ENCODE peak calls at places on chromosomes 13 and 19, in five cellular contexts. J is activated CD4-positive, alpha-beta T cell treated with anti-CD3 and anti-CD28 coated beads, Interleukin-2, amount 10 ng/mL, durations not matched to agents 7 days and 5 days; K is NCI-H1930; L is choroid plexus epithelial cell; R is NCI-H446 treated with DMSO at 0.1 percent for 48 hours. G is an unnamed sample.

GRCh38 chr19:42201489-42202289 is 15.8 kb downstream of the DEDD2 start:
- DNase-seq in J (peak; percentile 60), K (no peak), L (no peak), R (no peak), G (no peak)

GRCh38 chr13:24107955-24108614 is 52.4 kb upstream of the SPATA13 start:
- DNase-seq in J (no peak), K (no peak), L (no peak), R (no peak), G (no peak)

GRCh38 chr19:32018014-32018413 is 327.4 kb upstream of the ZNF507 start:
- DNase-seq in J (no peak), K (no peak), L (peak; percentile 10), R (no peak), G (peak; percentile 80)

GRCh38 chr19:610071-610800 is 20.6 kb downstream of the HCN2 start:
- DNase-seq in J (peak; percentile 64), K (no peak), L (peak; percentile 56), R (no peak), G (no peak)

GRCh38 chr19:58553799-58554493 is 959 bp downstream of the CHMP2A start:
- DNase-seq in J (no peak), K (no peak), L (no peak), R (no peak), G (no peak)

GRCh38 chr13:62387642-62388041 is 972.0 kb upstream of the PCDH20 start:
- DNase-seq in J (no peak), K (no peak), L (peak; percentile 34), R (no peak), G (no peak)

GRCh38 chr13:98751397-98752110 is 918 bp downstream of the SLC15A1 start:
- DNase-seq in J (no peak), K (no peak), L (peak; percentile 29), R (no peak), G (no peak)

GRCh38 chr13:75360170-75360569 is 121.8 kb downstream of the TBC1D4 start:
- DNase-seq in J (no peak), K (no peak), L (no peak), R (no peak), G (no peak)

GRCh38 chr13:80751854-80752253 is 410.9 kb upstream of the SPRY2 start:
- DNase-seq in J (no peak), K (no peak), L (no peak), R (no peak), G (no peak)

GRCh38 chr13:47215741-47216140 is 318.9 kb upstream of the HTR2A start:
- DNase-seq in J (no peak), K (no peak), L (peak; percentile 91), R (no peak), G (peak; percentile 48)

GRCh38 chr13:30159446-30159839 is 147.9 kb downstream of the KATNAL1 start:
- DNase-seq in J (no peak), K (no peak), L (peak; percentile 96), R (no peak), G (no peak)

GRCh38 chr13:96460571-96460970 is 370.7 kb downstream of the HS6ST3 start:
- DNase-seq in J (no peak), K (no peak), L (peak; percentile 0), R (no peak), G (no peak)